ENCODE peak calls at places on chromosome 4, in six cellular contexts. One of them, this sample, is unnamed.

GRCh38 chr4:179097741-179098140 is 1655.5 kb upstream of the AGA start:
- DNase-seq in A549: no peak
- DNase-seq in IMR-90: peak
- DNase-seq in HepG2: no peak
- DNase-seq in K562: peak
- DNase-seq in GM12878: no peak
- DNase-seq in this sample: peak

GRCh38 chr4:78325244-78326187 is 226.1 kb upstream of the ANXA3 start:
- DNase-seq in A549: no peak
- DNase-seq in IMR-90: no peak
- DNase-seq in HepG2: no peak
- DNase-seq in K562: no peak
- DNase-seq in GM12878: no peak
- DNase-seq in this sample: no peak

GRCh38 chr4:183409463-183409862 is 35.0 kb upstream of the CDKN2AIP start:
- DNase-seq in A549: no peak
- DNase-seq in IMR-90: no peak
- DNase-seq in HepG2: peak
- DNase-seq in K562: no peak
- DNase-seq in GM12878: no peak
- DNase-seq in this sample: no peak

GRCh38 chr4:61200991-61201526 is 933 bp downstream of the ADGRL3 start:
- DNase-seq in A549: no peak
- DNase-seq in IMR-90: no peak
- DNase-seq in HepG2: no peak
- DNase-seq in K562: no peak
- DNase-seq in GM12878: no peak
- DNase-seq in this sample: peak

GRCh38 chr4:47071863-47072441 is 40.6 kb downstream of the GABRB1 start:
- DNase-seq in A549: no peak
- DNase-seq in IMR-90: peak
- DNase-seq in HepG2: no peak
- DNase-seq in K562: no peak
- DNase-seq in GM12878: no peak
- DNase-seq in this sample: no peak

GRCh38 chr4:134936014-134936413 is 734.4 kb upstream of the PABPC4L start:
- DNase-seq in A549: no peak
- DNase-seq in IMR-90: no peak
- DNase-seq in HepG2: no peak
- DNase-seq in K562: no peak
- DNase-seq in GM12878: no peak
- DNase-seq in this sample: no peak

GRCh38 chr4:53592686-53593641 is 1.7 kb upstream of the LNX1 start:
- DNase-seq in A549: peak
- DNase-seq in IMR-90: no peak
- DNase-seq in HepG2: no peak
- DNase-seq in K562: peak
- DNase-seq in GM12878: no peak
- DNase-seq in this sample: no peak

GRCh38 chr4:173526034-173526482 is 4.0 kb downstream of the HAND2 start:
- DNase-seq in A549: no peak
- DNase-seq in IMR-90: no peak
- DNase-seq in HepG2: no peak
- DNase-seq in K562: peak
- DNase-seq in GM12878: no peak
- DNase-seq in this sample: no peak

GRCh38 chr4:87975466-87975865 is at the start of gene SPP1:
- DNase-seq in A549: peak
- DNase-seq in IMR-90: peak
- DNase-seq in HepG2: peak
- DNase-seq in K562: no peak
- DNase-seq in GM12878: no peak
- DNase-seq in this sample: peak

DNA sequence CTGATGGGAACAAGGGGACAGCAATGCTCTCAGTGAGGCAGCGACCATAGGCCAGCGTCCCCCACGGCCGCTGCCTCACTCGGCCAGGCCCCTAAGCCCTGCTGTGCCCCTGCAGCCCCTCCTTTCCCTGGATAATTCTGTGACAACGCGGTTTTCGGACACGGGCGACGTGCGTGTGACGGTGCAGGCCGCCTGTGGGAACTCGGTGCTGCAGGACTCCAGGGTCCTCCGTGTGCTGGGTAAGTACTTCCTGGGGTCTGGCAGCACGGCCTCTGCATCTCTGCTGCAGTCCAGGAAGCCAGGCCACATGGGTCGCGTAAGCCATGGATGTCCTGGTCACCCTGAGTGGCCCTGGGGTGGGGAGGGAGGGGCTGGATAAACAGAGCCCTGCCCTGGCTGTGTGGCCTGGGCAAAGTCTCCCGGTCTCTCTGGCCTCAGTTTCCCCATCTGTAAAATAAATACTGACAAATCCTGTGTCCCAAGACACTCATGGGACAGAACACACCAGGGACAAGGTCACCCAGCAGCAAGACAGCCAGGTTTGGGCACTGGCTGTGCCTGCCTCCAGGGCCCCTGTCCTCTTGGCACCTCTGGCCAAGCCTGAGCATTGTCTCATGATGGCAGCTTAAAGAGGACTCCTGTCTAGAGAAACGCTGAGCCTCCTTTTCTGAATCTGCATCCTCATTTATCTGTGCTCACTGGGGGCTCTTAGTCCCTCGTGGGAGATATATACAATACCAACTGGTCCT is 212.8 kb downstream of the AFAP1 start:
- DNase-seq in A549: no peak
- DNase-seq in IMR-90: no peak
- DNase-seq in HepG2: no peak
- DNase-seq in K562: no peak
- DNase-seq in GM12878: no peak
- DNase-seq in this sample: no peak
- TF ChIP-seq BHLHE40 in A549: no peak
- TF ChIP-seq BHLHE40 in IMR-90: no peak
- TF ChIP-seq BHLHE40 in HepG2: no peak
- TF ChIP-seq BHLHE40 in K562: no peak
- TF ChIP-seq BHLHE40 in GM12878: no peak
- TF ChIP-seq BHLHE40 in this sample: no peak

DNA sequence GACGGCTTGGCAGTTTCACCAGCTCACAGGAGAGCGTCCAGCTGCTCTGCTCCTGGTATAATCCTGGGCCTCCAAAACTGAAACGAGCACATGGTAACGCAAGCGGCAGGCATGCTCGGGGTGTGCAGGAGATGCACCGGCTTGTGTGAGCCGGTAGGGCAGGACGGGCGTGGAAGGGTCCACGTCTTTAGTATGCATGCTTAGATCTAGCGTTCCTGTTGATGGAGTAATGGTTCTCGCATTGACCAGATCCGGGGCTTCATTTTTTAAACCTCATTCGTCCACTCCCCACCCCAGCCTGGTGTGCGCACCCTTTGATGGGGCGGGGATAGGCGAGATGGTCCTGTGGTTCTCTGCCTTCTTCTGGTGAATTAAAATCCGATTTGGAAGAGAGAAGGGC is 39.7 kb downstream of the FAM149A start:
- DNase-seq in A549: peak
- DNase-seq in IMR-90: peak
- DNase-seq in HepG2: no peak
- DNase-seq in K562: no peak
- DNase-seq in GM12878: no peak
- DNase-seq in this sample: peak
- TF ChIP-seq BHLHE40 in A549: no peak
- TF ChIP-seq BHLHE40 in IMR-90: no peak
- TF ChIP-seq BHLHE40 in HepG2: no peak
- TF ChIP-seq BHLHE40 in K562: no peak
- TF ChIP-seq BHLHE40 in GM12878: no peak
- TF ChIP-seq BHLHE40 in this sample: no peak

GRCh38 chr4:176791591-176792347 is 953 bp downstream of the VEGFC start:
- DNase-seq in A549: peak
- DNase-seq in IMR-90: peak
- DNase-seq in HepG2: no peak
- DNase-seq in K562: no peak
- DNase-seq in GM12878: no peak
- DNase-seq in this sample: peak
- TF ChIP-seq BHLHE40 in A549: no peak
- TF ChIP-seq BHLHE40 in IMR-90: no peak
- TF ChIP-seq BHLHE40 in HepG2: no peak
- TF ChIP-seq BHLHE40 in K562: no peak
- TF ChIP-seq BHLHE40 in GM12878: no peak
- TF ChIP-seq BHLHE40 in this sample: no peak

GRCh38 chr4:75916091-75916661 is 13.9 kb upstream of the PPEF2 start:
- DNase-seq in A549: peak
- DNase-seq in IMR-90: peak
- DNase-seq in HepG2: peak
- DNase-seq in K562: peak
- DNase-seq in GM12878: no peak
- DNase-seq in this sample: peak
- TF ChIP-seq BHLHE40 in A549: no peak
- TF ChIP-seq BHLHE40 in IMR-90: no peak
- TF ChIP-seq BHLHE40 in HepG2: no peak
- TF ChIP-seq BHLHE40 in K562: no peak
- TF ChIP-seq BHLHE40 in GM12878: no peak
- TF ChIP-seq BHLHE40 in this sample: no peak

GRCh38 chr4:14431155-14432134 is 570.8 kb upstream of the CPEB2 start:
- DNase-seq in A549: no peak
- DNase-seq in IMR-90: no peak
- DNase-seq in HepG2: no peak
- DNase-seq in K562: no peak
- DNase-seq in GM12878: no peak
- DNase-seq in this sample: no peak

GRCh38 chr4:14428125-14428524 is 574.2 kb upstream of the CPEB2 start:
- DNase-seq in A549: no peak
- DNase-seq in IMR-90: no peak
- DNase-seq in HepG2: no peak
- DNase-seq in K562: no peak
- DNase-seq in GM12878: no peak
- DNase-seq in this sample: no peak
- TF ChIP-seq BHLHE40 in A549: no peak
- TF ChIP-seq BHLHE40 in IMR-90: no peak
- TF ChIP-seq BHLHE40 in HepG2: no peak
- TF ChIP-seq BHLHE40 in K562: no peak
- TF ChIP-seq BHLHE40 in GM12878: no peak
- TF ChIP-seq BHLHE40 in this sample: no peak

GRCh38 chr4:2301806-2302205 is 39.9 kb upstream of the MXD4 start:
- DNase-seq in A549: no peak
- DNase-seq in IMR-90: no peak
- DNase-seq in HepG2: no peak
- DNase-seq in K562: no peak
- DNase-seq in GM12878: no peak
- DNase-seq in this sample: no peak
- TF ChIP-seq BHLHE40 in A549: no peak
- TF ChIP-seq BHLHE40 in IMR-90: no peak
- TF ChIP-seq BHLHE40 in HepG2: no peak
- TF ChIP-seq BHLHE40 in K562: no peak
- TF ChIP-seq BHLHE40 in GM12878: no peak
- TF ChIP-seq BHLHE40 in this sample: no peak

GRCh38 chr4:25505637-25505991 is 128.6 kb downstream of the ANAPC4 start:
- DNase-seq in A549: no peak
- DNase-seq in IMR-90: no peak
- DNase-seq in HepG2: no peak
- DNase-seq in K562: no peak
- DNase-seq in GM12878: no peak
- DNase-seq in this sample: no peak

GRCh38 chr4:25506032-25506571 is 129.0 kb downstream of the ANAPC4 start:
- DNase-seq in A549: no peak
- DNase-seq in IMR-90: no peak
- DNase-seq in HepG2: no peak
- DNase-seq in K562: no peak
- DNase-seq in GM12878: no peak
- DNase-seq in this sample: no peak

GRCh38 chr4:25503779-25504178 is 126.7 kb downstream of the ANAPC4 start:
- DNase-seq in A549: no peak
- DNase-seq in IMR-90: no peak
- DNase-seq in HepG2: no peak
- DNase-seq in K562: no peak
- DNase-seq in GM12878: no peak
- DNase-seq in this sample: no peak

GRCh38 chr4:25504932-25505636 is 128.0 kb downstream of the ANAPC4 start:
- DNase-seq in A549: no peak
- DNase-seq in IMR-90: no peak
- DNase-seq in HepG2: no peak
- DNase-seq in K562: no peak
- DNase-seq in GM12878: no peak
- DNase-seq in this sample: no peak

GRCh38 chr4:25500626-25501318 is 123.7 kb downstream of the ANAPC4 start:
- DNase-seq in A549: no peak
- DNase-seq in IMR-90: no peak
- DNase-seq in HepG2: no peak
- DNase-seq in K562: no peak
- DNase-seq in GM12878: no peak
- DNase-seq in this sample: peak
- TF ChIP-seq BHLHE40 in A549: no peak
- TF ChIP-seq BHLHE40 in IMR-90: no peak
- TF ChIP-seq BHLHE40 in HepG2: no peak
- TF ChIP-seq BHLHE40 in K562: no peak
- TF ChIP-seq BHLHE40 in GM12878: no peak
- TF ChIP-seq BHLHE40 in this sample: no peak

This sample was measured in HEK293T.